ENCODE peak calls at places on chromosome 19, in seven cellular contexts. N, L, P, Z, O, R and D are unnamed samples. For H3K4me1 and H3K27me3, the result is how much of the 10 kb centered on the place peaks cover.

GRCh38 chr19:15283141-15283885 is 49.0 kb downstream of the BRD4 start:
- DNase-seq in N (no peak), L (no peak), P (no peak), Z (no peak), O (no peak), R (no peak), D (no peak)

GRCh38 chr19:53183146-53183545 is 10.0 kb downstream of the ZNF665 start:
- DNase-seq in N (no peak), L (no peak), P (no peak), Z (no peak), O (no peak), R (no peak), D (no peak)

GRCh38 chr19:51094696-51095279 is 12.1 kb upstream of the KLK14 start:
- DNase-seq in N (peak), L (peak), P (no peak), Z (no peak), O (peak), R (peak), D (no peak)

GRCh38 chr19:4380254-4380727 is 20.1 kb downstream of the SH3GL1 start:
- DNase-seq in N (peak), L (no peak), P (no peak), Z (peak), O (peak), R (no peak), D (peak)

GRCh38 chr19:5926641-5927438 is 12.8 kb downstream of the CAPS start:
- DNase-seq in N (no peak), L (peak), P (peak), Z (no peak), O (peak), R (no peak), D (no peak)

GRCh38 chr19:33427801-33428626 is 54.5 kb downstream of the CEBPG start:
- DNase-seq in N (no peak), L (no peak), P (no peak), Z (no peak), O (no peak), R (no peak), D (no peak)

GRCh38 chr19:12208221-12208620 is 45.3 kb downstream of the ZNF136 start:
- DNase-seq in N (no peak), L (no peak), P (no peak), Z (no peak), O (no peak), R (no peak), D (no peak)

GRCh38 chr19:17557461-17557860 is 2.0 kb downstream of the COLGALT1 start:
- DNase-seq in N (no peak), L (no peak), P (no peak), Z (no peak), O (no peak), R (no peak), D (no peak)

GRCh38 chr19:17448190-17448967 is at the start of gene TMEM221:
- DNase-seq in N (peak), L (peak), P (peak), Z (peak), O (peak), R (peak), D (peak)

GRCh38 chr19:41298327-41298964 is 11.5 kb upstream of the CCDC97 start:
- DNase-seq in N (peak), L (no peak), P (peak), Z (peak), O (no peak), R (no peak), D (no peak)

GRCh38 chr19:28876604-28877123 is 336.3 kb downstream of the UQCRFS1 start:
- DNase-seq in N (no peak), L (no peak), P (no peak), Z (no peak), O (no peak), R (no peak), D (no peak)

GRCh38 chr19:49664171-49665070 is 1.2 kb downstream of the IRF3 start:
- DNase-seq in N (peak), L (peak), P (peak), Z (peak), O (peak), R (peak), D (peak)

GRCh38 chr19:44757057-44757734 is 8.7 kb downstream of the BCL3 start:
- DNase-seq in N (no peak), L (peak), P (peak), Z (peak), O (peak), R (peak), D (no peak)

GRCh38 chr19:30778961-30779690 is 406.9 kb downstream of the ZNF536 start:
- DNase-seq in N (no peak), L (no peak), P (no peak), Z (no peak), O (no peak), R (no peak), D (no peak)

GRCh38 chr19:49884760-49885159 is 7.3 kb downstream of the TBC1D17 start:
- DNase-seq in N (no peak), L (no peak), P (no peak), Z (no peak), O (no peak), R (no peak), D (no peak)

GRCh38 chr19:21709464-21709863 is 57.9 kb downstream of the ZNF100 start:
- DNase-seq in N (no peak), L (no peak), P (no peak), Z (no peak), O (no peak), R (no peak), D (no peak)

GRCh38 chr19:13441810-13442512 is 64.3 kb downstream of the CACNA1A start:
- DNase-seq in N (peak), L (peak), P (no peak), Z (peak), O (no peak), R (peak), D (peak)

GRCh38 chr19:7862413-7862951 is 11.7 kb downstream of the PRR36 start:
- DNase-seq in N (peak), L (peak), P (no peak), Z (peak), O (peak), R (peak), D (peak)

GRCh38 chr19:28542394-28543243 is 670.3 kb downstream of the UQCRFS1 start:
- DNase-seq in N (no peak), L (no peak), P (no peak), Z (no peak), O (no peak), R (no peak), D (no peak)

GRCh38 chr19:14440049-14440448 is 6.9 kb downstream of the PKN1 start:
- DNase-seq in N (peak), L (no peak), P (peak), Z (peak), O (no peak), R (no peak), D (peak)

GRCh38 chr19:36528921-36529518 is 949 bp upstream of the ZNF260 start:
- DNase-seq in N (peak), L (no peak), P (no peak), Z (peak), O (peak), R (peak), D (no peak)

GRCh38 chr19:30450945-30451344 is 78.8 kb downstream of the ZNF536 start:
- DNase-seq in N (no peak), L (peak), P (no peak), Z (no peak), O (no peak), R (peak), D (no peak)

GRCh38 chr19:13748169-13748884 is 16.0 kb upstream of the MRI1 start:
- DNase-seq in N (no peak), L (no peak), P (no peak), Z (peak), O (peak), R (peak), D (peak)

GRCh38 chr19:7397687-7398086 is 49.0 kb downstream of the ARHGEF18 start:
- DNase-seq in N (no peak), L (no peak), P (no peak), Z (no peak), O (no peak), R (no peak), D (no peak)

GRCh38 chr19:39162441-39163043 is 34.2 kb upstream of the NCCRP1 start:
- DNase-seq in N (no peak), L (no peak), P (no peak), Z (no peak), O (no peak), R (no peak), D (no peak)

GRCh38 chr19:33208904-33209843 is 15.0 kb downstream of the LRP3 start:
- DNase-seq in N (no peak), L (peak), P (no peak), Z (no peak), O (peak), R (no peak), D (no peak)

GRCh38 chr19:8095354-8095886 is 42.9 kb downstream of the CCL25 start:
- DNase-seq in N (no peak), L (no peak), P (no peak), Z (no peak), O (no peak), R (no peak), D (no peak)

GRCh38 chr19:44202470-44202869 is 9.9 kb upstream of the ZNF227 start:
- DNase-seq in N (no peak), L (no peak), P (no peak), Z (no peak), O (no peak), R (no peak), D (no peak)

DNA sequence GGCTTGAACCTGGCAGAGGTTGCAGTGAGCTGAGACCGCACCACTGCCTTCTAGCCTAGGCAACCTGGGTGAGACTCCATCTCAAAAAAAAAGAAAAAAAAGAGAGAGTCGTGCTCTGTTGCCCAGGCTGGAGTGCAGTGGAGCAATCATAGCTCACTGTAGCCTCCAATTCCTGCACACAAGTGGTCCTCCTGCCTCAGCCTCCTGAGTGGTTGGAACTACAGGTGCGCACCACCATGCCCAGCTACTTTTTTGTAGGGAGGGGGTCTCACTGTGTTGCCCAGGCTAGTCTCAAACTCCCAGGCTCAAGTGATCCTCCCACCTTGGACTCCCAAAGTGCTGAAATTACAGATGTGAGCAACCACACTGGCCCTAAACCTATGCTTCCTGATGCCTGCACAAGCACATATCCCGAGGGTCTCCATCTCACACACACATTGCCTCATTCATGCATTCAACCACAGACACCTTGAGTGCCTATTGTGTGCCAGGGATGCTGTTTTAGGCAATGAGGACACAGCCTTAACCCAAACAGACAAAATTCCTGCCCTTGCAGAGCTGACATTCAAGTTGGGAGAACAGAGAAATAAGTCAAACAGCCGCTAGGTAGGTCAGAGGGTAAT is 2.2 kb downstream of the ANGPTL6 start:
- DNase-seq in N (no peak), L (no peak), P (no peak), Z (no peak), O (no peak), R (no peak), D (no peak)
- H3K4me1 ChIP-seq in N (half or more), L (under half), P (under half), Z (under half), O (under half), R (under half), D (under half)

DNA sequence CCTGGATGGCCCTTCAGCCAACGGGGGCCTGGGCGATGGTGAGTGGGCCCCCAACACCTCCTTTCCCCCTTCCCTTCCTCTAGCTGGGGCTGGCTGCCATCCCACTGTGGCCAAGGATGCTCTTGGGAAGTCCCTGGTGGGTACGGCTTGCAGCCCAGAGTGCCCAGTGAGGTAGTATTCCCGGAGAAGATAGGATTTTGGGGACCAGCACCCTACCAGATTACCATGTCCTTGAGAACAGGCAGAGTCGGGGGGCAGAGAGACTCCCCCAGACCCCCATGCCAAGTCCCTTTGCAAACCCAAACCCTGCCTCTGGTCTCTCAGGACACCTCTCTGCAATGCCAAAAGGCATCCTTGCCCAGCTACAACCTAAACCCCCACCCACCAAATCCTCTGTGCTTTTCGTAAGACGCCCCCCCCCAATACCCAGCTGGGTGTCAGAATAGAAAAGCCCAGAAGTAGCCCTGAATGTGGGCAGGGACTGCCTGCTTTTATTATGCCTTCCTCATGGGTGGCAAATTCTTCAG is 1.7 kb downstream of the HIF3A start:
- DNase-seq in N (no peak), L (no peak), P (no peak), Z (no peak), O (no peak), R (no peak), D (no peak)
- H3K4me3 ChIP-seq in N (no peak), L (peak), P (peak), Z (no peak), O (no peak), R (no peak), D (no peak)

GRCh38 chr19:48493718-48494515 is 17.7 kb downstream of the LMTK3 start:
- DNase-seq in N (no peak), L (no peak), P (no peak), Z (peak), O (no peak), R (no peak), D (no peak)

GRCh38 chr19:48492925-48493717 is 18.5 kb downstream of the LMTK3 start:
- DNase-seq in N (peak), L (peak), P (peak), Z (peak), O (peak), R (peak), D (peak)

GRCh38 chr19:48496959-48497727 is 14.5 kb downstream of the LMTK3 start:
- DNase-seq in N (no peak), L (no peak), P (no peak), Z (no peak), O (peak), R (no peak), D (no peak)

GRCh38 chr19:48497728-48498575 is 13.7 kb downstream of the LMTK3 start:
- DNase-seq in N (no peak), L (no peak), P (no peak), Z (no peak), O (peak), R (no peak), D (no peak)

DNA sequence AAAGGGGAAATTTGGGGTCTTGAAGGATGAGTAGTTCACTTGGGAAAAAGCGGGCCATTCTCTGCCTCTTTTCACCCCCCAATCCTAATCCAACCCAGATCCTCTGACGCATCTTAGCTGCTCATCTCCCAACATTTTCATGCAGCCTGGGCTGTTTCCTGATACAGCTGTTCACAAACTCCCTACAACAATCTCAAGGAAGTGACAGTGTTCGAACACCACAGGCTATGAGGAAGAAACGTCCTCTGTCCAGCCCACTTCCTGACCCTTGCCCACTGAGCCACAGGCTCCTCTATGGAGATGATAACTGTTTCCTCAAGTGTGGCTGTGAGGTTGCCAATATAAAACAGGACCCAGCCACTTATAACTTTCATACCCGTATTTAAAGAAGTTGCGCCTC is 16.2 kb downstream of the LMTK3 start:
- DNase-seq in N (no peak), L (no peak), P (no peak), Z (no peak), O (no peak), R (no peak), D (no peak)
- H3K27me3 ChIP-seq in N (under half), L (under half), P (under half), Z (under half), O (under half), R (under half), D (under half)

GRCh38 chr19:35165200-35166058 is 10.9 kb downstream of the FXYD5 start:
- DNase-seq in N (no peak), L (no peak), P (no peak), Z (no peak), O (no peak), R (no peak), D (no peak)
- H3K4me1 ChIP-seq in N (under half), L (under half), P (under half), Z (under half), O (under half), R (under half), D (under half)